ENCODE peak calls at places on chromosome 15, in eight cellular contexts. X, D, V, P, Z, U, B and S are unnamed samples.

GRCh38 chr15:68277131-68277604 is 377 bp upstream of the FEM1B start:
- DNase-seq in X (no peak), D (peak), V (no peak), P (peak), Z (peak), U (no peak), B (no peak), S (peak)

GRCh38 chr15:60913901-60914300 is 315.2 kb downstream of the RORA start:
- DNase-seq in X (no peak), D (no peak), V (no peak), P (no peak), Z (no peak), U (no peak), B (no peak), S (no peak)

GRCh38 chr15:40968290-40969085 is 15.2 kb downstream of the CHAC1 start:
- DNase-seq in X (peak), D (no peak), V (no peak), P (peak), Z (peak), U (no peak), B (peak), S (no peak)

GRCh38 chr15:64844576-64845140 is 2.9 kb downstream of the PLEKHO2 start:
- DNase-seq in X (no peak), D (peak), V (peak), P (peak), Z (no peak), U (no peak), B (no peak), S (no peak)

GRCh38 chr15:79858469-79858868 is 38.3 kb downstream of the MTHFS start:
- DNase-seq in X (peak), D (peak), V (no peak), P (no peak), Z (no peak), U (no peak), B (no peak), S (no peak)

GRCh38 chr15:61621146-61621545 is 392.0 kb upstream of the RORA start:
- DNase-seq in X (peak), D (peak), V (peak), P (peak), Z (peak), U (peak), B (no peak), S (peak)

GRCh38 chr15:70264014-70264492 is 166.3 kb upstream of the TLE3 start:
- DNase-seq in X (no peak), D (peak), V (no peak), P (peak), Z (peak), U (no peak), B (no peak), S (no peak)

GRCh38 chr15:81334768-81335447 is 11.0 kb upstream of the STARD5 start:
- DNase-seq in X (no peak), D (no peak), V (no peak), P (no peak), Z (no peak), U (no peak), B (no peak), S (peak)

GRCh38 chr15:91268510-91268909 is 168.5 kb downstream of the SV2B start:
- DNase-seq in X (no peak), D (peak), V (peak), P (peak), Z (peak), U (peak), B (peak), S (no peak)

GRCh38 chr15:44775923-44776322 is 39.6 kb downstream of the TRIM69 start:
- DNase-seq in X (no peak), D (peak), V (peak), P (no peak), Z (no peak), U (peak), B (no peak), S (peak)

GRCh38 chr15:76235186-76235826 is 76.0 kb downstream of the ETFA start:
- DNase-seq in X (peak), D (peak), V (peak), P (peak), Z (peak), U (peak), B (peak), S (peak)

GRCh38 chr15:41994171-41994650 is 21.9 kb upstream of the EHD4 start:
- DNase-seq in X (no peak), D (no peak), V (no peak), P (no peak), Z (no peak), U (no peak), B (no peak), S (no peak)

GRCh38 chr15:67407709-67408257 is 113.1 kb upstream of the C15orf61 start:
- DNase-seq in X (no peak), D (no peak), V (no peak), P (no peak), Z (no peak), U (no peak), B (no peak), S (no peak)

GRCh38 chr15:32982001-32982400 is 212.5 kb downstream of the FMN1 start:
- DNase-seq in X (no peak), D (no peak), V (no peak), P (no peak), Z (no peak), U (no peak), B (no peak), S (no peak)

GRCh38 chr15:69190504-69190903 is 30.1 kb downstream of the GLCE start:
- DNase-seq in X (no peak), D (no peak), V (no peak), P (no peak), Z (no peak), U (no peak), B (no peak), S (no peak)

GRCh38 chr15:60076055-60076454 is 71.9 kb downstream of the FOXB1 start:
- DNase-seq in X (no peak), D (no peak), V (no peak), P (no peak), Z (no peak), U (no peak), B (no peak), S (no peak)

GRCh38 chr15:79282371-79283251 is at the start of gene ANKRD34C:
- DNase-seq in X (no peak), D (no peak), V (no peak), P (peak), Z (peak), U (no peak), B (no peak), S (no peak)

GRCh38 chr15:55327392-55327791 is 8.4 kb downstream of the PIGB start:
- DNase-seq in X (no peak), D (no peak), V (no peak), P (no peak), Z (no peak), U (no peak), B (no peak), S (no peak)

GRCh38 chr15:67240235-67241131 is 14.0 kb downstream of the AAGAB start:
- DNase-seq in X (peak), D (peak), V (peak), P (no peak), Z (peak), U (peak), B (peak), S (peak)

GRCh38 chr15:52234596-52235541 is 43.7 kb upstream of the GNB5 start:
- DNase-seq in X (no peak), D (no peak), V (peak), P (no peak), Z (no peak), U (no peak), B (no peak), S (no peak)

GRCh38 chr15:35293353-35294130 is 208.4 kb upstream of the NANOGP8 start:
- DNase-seq in X (peak), D (peak), V (no peak), P (no peak), Z (peak), U (no peak), B (peak), S (peak)

GRCh38 chr15:70382009-70382749 is 284.5 kb upstream of the TLE3 start:
- DNase-seq in X (no peak), D (no peak), V (no peak), P (no peak), Z (no peak), U (no peak), B (no peak), S (no peak)

GRCh38 chr15:69749797-69750196 is 297.2 kb downstream of the RPLP1 start:
- DNase-seq in X (peak), D (no peak), V (peak), P (no peak), Z (no peak), U (peak), B (peak), S (no peak)

GRCh38 chr15:78317145-78317836 is 17.9 kb upstream of the SKIC8 start:
- DNase-seq in X (peak), D (peak), V (peak), P (no peak), Z (no peak), U (no peak), B (no peak), S (no peak)

GRCh38 chr15:96347181-96348111 is 16.9 kb downstream of the NR2F2 start:
- DNase-seq in X (no peak), D (no peak), V (no peak), P (peak), Z (peak), U (no peak), B (no peak), S (no peak)

GRCh38 chr15:52080031-52080430 is 32.5 kb downstream of the BCL2L10 start:
- DNase-seq in X (peak), D (no peak), V (no peak), P (no peak), Z (no peak), U (no peak), B (no peak), S (peak)

GRCh38 chr15:47374222-47374621 is 343.1 kb upstream of the SEMA6D start:
- DNase-seq in X (peak), D (peak), V (no peak), P (no peak), Z (peak), U (no peak), B (no peak), S (no peak)

GRCh38 chr15:90680371-90680935 is 36.7 kb upstream of the BLM start:
- DNase-seq in X (peak), D (peak), V (no peak), P (no peak), Z (no peak), U (no peak), B (no peak), S (no peak)

GRCh38 chr15:41775651-41776050 is 1.4 kb downstream of the MAPKBP1 start:
- DNase-seq in X (no peak), D (peak), V (peak), P (no peak), Z (no peak), U (no peak), B (no peak), S (peak)

GRCh38 chr15:80599359-80599758 is 95.8 kb upstream of the ABHD17C start:
- DNase-seq in X (peak), D (peak), V (no peak), P (no peak), Z (no peak), U (no peak), B (no peak), S (no peak)

GRCh38 chr15:77617507-77618285 is 15.0 kb downstream of the LINGO1 start:
- DNase-seq in X (peak), D (peak), V (peak), P (no peak), Z (peak), U (no peak), B (peak), S (peak)

GRCh38 chr15:35068861-35069260 is 16.2 kb downstream of the NANOGP8 start:
- DNase-seq in X (no peak), D (no peak), V (no peak), P (no peak), Z (no peak), U (no peak), B (no peak), S (no peak)

GRCh38 chr15:90231028-90232017 is 2.4 kb downstream of the CIB1 start:
- DNase-seq in X (peak), D (no peak), V (peak), P (no peak), Z (no peak), U (no peak), B (no peak), S (no peak)

GRCh38 chr15:60551147-60551780 is 72.3 kb upstream of the ICE2 start:
- DNase-seq in X (no peak), D (no peak), V (no peak), P (no peak), Z (no peak), U (no peak), B (no peak), S (no peak)

DNA sequence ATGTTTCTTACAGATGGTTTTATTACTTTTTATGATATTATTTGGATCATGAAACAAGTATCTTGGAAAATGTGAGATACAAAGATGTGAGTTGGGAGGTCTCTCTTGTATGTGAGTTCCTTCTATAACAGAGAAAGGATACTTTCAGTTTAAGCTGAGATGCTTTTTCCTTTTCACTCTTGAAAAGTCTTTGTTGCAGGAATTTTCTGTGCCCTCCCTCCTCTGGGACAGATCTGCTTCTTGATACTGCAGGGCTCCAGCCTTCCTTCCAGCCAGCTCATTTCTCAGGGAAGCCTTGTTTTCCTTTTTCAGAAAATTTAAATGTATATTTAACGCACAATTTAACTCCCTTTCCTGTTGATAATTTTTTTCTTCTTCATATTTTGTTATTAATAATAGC is 105.4 kb downstream of the IGF1R start:
- DNase-seq in X (no peak), D (peak), V (no peak), P (peak), Z (no peak), U (no peak), B (no peak), S (no peak)
- H3K4me3 ChIP-seq in X (peak), D (peak), V (no peak), P (peak), Z (no peak), U (no peak), B (no peak), S (no peak)

DNA sequence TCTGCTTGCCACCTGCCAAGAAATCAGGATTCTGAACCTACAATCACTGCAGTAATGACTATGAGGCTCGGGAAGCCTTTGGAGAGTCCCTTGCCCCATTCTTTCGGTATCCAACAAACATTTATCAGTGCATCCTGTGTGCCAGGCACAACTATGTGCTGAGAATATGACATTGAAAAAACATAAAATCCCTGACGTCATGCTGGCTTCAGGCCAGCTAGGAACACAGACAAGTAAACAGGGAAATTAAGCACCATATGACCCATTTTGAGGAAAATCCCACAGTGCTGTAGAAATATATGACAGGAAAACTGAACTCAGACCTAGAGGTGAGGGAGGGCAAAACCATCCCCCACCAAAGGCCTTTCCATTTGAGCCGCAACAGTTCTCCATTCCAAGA is 34.1 kb upstream of the DET1 start:
- DNase-seq in X (no peak), D (no peak), V (no peak), P (no peak), Z (no peak), U (no peak), B (no peak), S (no peak)
- TF ChIP-seq EZH2phosphoT487 in X (no peak), D (no peak), V (no peak), P (no peak), Z (no peak), U (no peak), B (no peak), S (no peak)

GRCh38 chr15:83558146-83558545 is 95.8 kb upstream of the ADAMTSL3 start:
- DNase-seq in X (no peak), D (no peak), V (no peak), P (no peak), Z (no peak), U (no peak), B (no peak), S (no peak)

GRCh38 chr15:83556068-83556467 is 97.9 kb upstream of the ADAMTSL3 start:
- DNase-seq in X (no peak), D (no peak), V (no peak), P (no peak), Z (no peak), U (no peak), B (no peak), S (no peak)

GRCh38 chr15:83556754-83557153 is 97.2 kb upstream of the ADAMTSL3 start:
- DNase-seq in X (no peak), D (no peak), V (no peak), P (no peak), Z (no peak), U (no peak), B (no peak), S (no peak)

GRCh38 chr15:83561661-83562060 is 92.3 kb upstream of the ADAMTSL3 start:
- DNase-seq in X (no peak), D (no peak), V (no peak), P (no peak), Z (no peak), U (no peak), B (no peak), S (no peak)

DNA sequence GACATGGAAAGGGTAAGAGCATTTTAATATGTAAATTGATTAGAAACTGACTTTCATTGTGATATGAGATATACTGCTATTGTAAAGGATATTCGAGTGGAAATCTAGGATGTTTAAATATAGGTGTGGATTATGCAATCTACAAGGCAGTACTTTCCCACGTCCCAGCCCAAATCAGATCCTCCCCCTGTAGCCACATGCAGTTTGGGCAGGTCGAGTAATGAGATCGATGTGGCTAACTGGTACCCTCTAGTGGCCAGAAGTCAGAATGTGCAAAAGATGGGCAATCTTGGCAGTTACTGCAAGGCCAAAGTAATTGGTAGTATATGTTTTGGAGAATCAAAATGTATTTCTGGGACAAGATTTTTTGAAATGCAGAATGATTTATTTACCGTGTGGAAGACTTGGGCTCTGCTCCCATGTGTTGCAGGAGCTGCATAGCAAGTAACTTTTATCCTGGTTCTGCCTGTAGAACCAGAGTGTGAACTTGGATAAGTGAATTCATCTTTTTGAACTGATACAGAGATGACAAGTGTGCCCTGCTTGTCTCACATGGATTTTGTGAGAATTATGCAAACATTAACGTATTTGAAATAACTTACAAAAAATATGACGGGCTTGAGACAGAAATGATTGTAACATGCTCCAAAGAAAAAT is 94.5 kb upstream of the ADAMTSL3 start:
- DNase-seq in X (peak), D (peak), V (peak), P (peak), Z (peak), U (peak), B (peak), S (peak)
- H3K4me3 ChIP-seq in X (no peak), D (no peak), V (no peak), P (no peak), Z (no peak), U (no peak), B (no peak), S (no peak)

GRCh38 chr15:63035977-63036376 is 6.6 kb upstream of the TPM1 start:
- DNase-seq in X (no peak), D (no peak), V (no peak), P (no peak), Z (peak), U (no peak), B (no peak), S (no peak)

GRCh38 chr15:63035253-63035652 is 7.3 kb upstream of the TPM1 start:
- DNase-seq in X (no peak), D (no peak), V (no peak), P (no peak), Z (no peak), U (no peak), B (no peak), S (no peak)

GRCh38 chr15:63037996-63038720 is 4.4 kb upstream of the TPM1 start:
- DNase-seq in X (peak), D (peak), V (no peak), P (no peak), Z (no peak), U (no peak), B (no peak), S (no peak)

GRCh38 chr15:63030101-63030528 is 12.4 kb upstream of the TPM1 start:
- DNase-seq in X (no peak), D (peak), V (no peak), P (no peak), Z (no peak), U (no peak), B (no peak), S (no peak)

GRCh38 chr15:63034568-63034967 is 8.0 kb upstream of the TPM1 start:
- DNase-seq in X (no peak), D (no peak), V (no peak), P (no peak), Z (no peak), U (no peak), B (no peak), S (no peak)
- TF ChIP-seq EZH2phosphoT487 in X (no peak), D (no peak), V (no peak), P (no peak), Z (no peak), U (no peak), B (no peak), S (no peak)

GRCh38 chr15:85620321-85621044 is 174.2 kb downstream of the KLHL25 start:
- DNase-seq in X (no peak), D (peak), V (no peak), P (no peak), Z (no peak), U (no peak), B (no peak), S (no peak)
- H3K4me3 ChIP-seq in X (no peak), D (peak), V (no peak), P (no peak), Z (no peak), U (no peak), B (no peak), S (no peak)

DNA sequence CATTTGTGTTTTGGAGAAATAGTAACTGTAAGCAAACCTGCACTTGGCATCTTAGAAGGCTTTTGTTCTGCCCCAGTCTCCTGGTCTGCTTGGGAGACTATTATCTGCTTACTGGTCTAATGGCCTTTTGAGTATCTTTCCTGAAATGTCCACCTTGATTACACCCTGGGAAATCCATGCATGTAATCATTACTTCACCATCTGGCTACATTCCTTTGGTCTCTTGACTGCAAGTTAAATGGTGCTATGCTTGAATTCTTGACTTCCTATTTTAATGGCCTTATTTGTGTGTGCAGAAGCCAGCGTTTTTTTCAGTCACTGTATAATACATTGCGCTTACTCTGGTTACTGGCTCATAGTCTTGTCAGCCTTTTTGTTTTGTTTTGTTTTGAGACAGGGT is 29.9 kb downstream of the CHD2 start:
- DNase-seq in X (no peak), D (peak), V (no peak), P (no peak), Z (no peak), U (no peak), B (no peak), S (no peak)
- TF ChIP-seq EZH2phosphoT487 in X (no peak), D (no peak), V (no peak), P (no peak), Z (no peak), U (no peak), B (no peak), S (no peak)

GRCh38 chr15:58141894-58142293 is 3.7 kb downstream of the AQP9 start:
- DNase-seq in X (no peak), D (no peak), V (no peak), P (no peak), Z (no peak), U (no peak), B (no peak), S (no peak)

GRCh38 chr15:58138106-58138505 is at the start of gene AQP9:
- DNase-seq in X (no peak), D (peak), V (no peak), P (no peak), Z (no peak), U (no peak), B (no peak), S (no peak)

GRCh38 chr15:58137686-58138085 is 495 bp upstream of the AQP9 start:
- DNase-seq in X (no peak), D (no peak), V (no peak), P (no peak), Z (no peak), U (no peak), B (no peak), S (no peak)

GRCh38 chr15:58142827-58143226 is 4.6 kb downstream of the AQP9 start:
- DNase-seq in X (no peak), D (no peak), V (no peak), P (no peak), Z (no peak), U (no peak), B (no peak), S (no peak)

GRCh38 chr15:58139631-58140522 is 1.7 kb downstream of the AQP9 start:
- DNase-seq in X (no peak), D (peak), V (no peak), P (no peak), Z (no peak), U (peak), B (no peak), S (no peak)
- H3K4me3 ChIP-seq in X (no peak), D (peak), V (no peak), P (no peak), Z (no peak), U (no peak), B (no peak), S (no peak)